ENCODE peak calls at places on chromosomes 7 and 10, in ten cellular contexts. One of them, this sample, is unnamed.

GRCh38 chr7:138738551-138739335 is 37.6 kb upstream of the SVOPL start:
- DNase-seq in H54: peak
- DNase-seq in NCI-H1436: peak
- DNase-seq in AG04449: peak
- DNase-seq in Ammon's horn: peak
- DNase-seq in left colon: peak
- DNase-seq in amygdala: peak
- DNase-seq in D341Med: peak
- DNase-seq in NCI-H2029: peak
- DNase-seq in stimulated activated CD4-positive, alpha-beta T cell treated with anti-CD3 and anti-CD28 coated beads, Interleukin-4, amount 100 ng/mL, for 4 hours: peak
- DNase-seq in this sample: peak

GRCh38 chr10:80132299-80133139 is at the start of gene PLAC9:
- DNase-seq in H54: no peak
- DNase-seq in NCI-H1436: no peak
- DNase-seq in AG04449: no peak
- DNase-seq in Ammon's horn: no peak
- DNase-seq in left colon: no peak
- DNase-seq in amygdala: no peak
- DNase-seq in D341Med: no peak
- DNase-seq in NCI-H2029: no peak
- DNase-seq in stimulated activated CD4-positive, alpha-beta T cell treated with anti-CD3 and anti-CD28 coated beads, Interleukin-4, amount 100 ng/mL, for 4 hours: no peak
- DNase-seq in this sample: no peak

GRCh38 chr7:10720042-10720441 is 253.6 kb upstream of the PHF14 start:
- DNase-seq in H54: no peak
- DNase-seq in NCI-H1436: no peak
- DNase-seq in AG04449: no peak
- DNase-seq in Ammon's horn: no peak
- DNase-seq in left colon: no peak
- DNase-seq in amygdala: no peak
- DNase-seq in D341Med: no peak
- DNase-seq in NCI-H2029: no peak
- DNase-seq in stimulated activated CD4-positive, alpha-beta T cell treated with anti-CD3 and anti-CD28 coated beads, Interleukin-4, amount 100 ng/mL, for 4 hours: no peak
- DNase-seq in this sample: no peak

GRCh38 chr7:22587322-22587721 is 87.3 kb upstream of the STEAP1B start:
- DNase-seq in H54: no peak
- DNase-seq in NCI-H1436: no peak
- DNase-seq in AG04449: no peak
- DNase-seq in Ammon's horn: no peak
- DNase-seq in left colon: no peak
- DNase-seq in amygdala: no peak
- DNase-seq in D341Med: no peak
- DNase-seq in NCI-H2029: no peak
- DNase-seq in stimulated activated CD4-positive, alpha-beta T cell treated with anti-CD3 and anti-CD28 coated beads, Interleukin-4, amount 100 ng/mL, for 4 hours: no peak
- DNase-seq in this sample: no peak

GRCh38 chr7:139592801-139593461 is 69.4 kb downstream of the CLEC2L start:
- DNase-seq in H54: no peak
- DNase-seq in NCI-H1436: no peak
- DNase-seq in AG04449: no peak
- DNase-seq in Ammon's horn: no peak
- DNase-seq in left colon: no peak
- DNase-seq in amygdala: no peak
- DNase-seq in D341Med: no peak
- DNase-seq in NCI-H2029: no peak
- DNase-seq in stimulated activated CD4-positive, alpha-beta T cell treated with anti-CD3 and anti-CD28 coated beads, Interleukin-4, amount 100 ng/mL, for 4 hours: no peak
- DNase-seq in this sample: no peak

GRCh38 chr10:83289373-83289772 is 849.9 kb upstream of the GHITM start:
- DNase-seq in H54: no peak
- DNase-seq in NCI-H1436: no peak
- DNase-seq in AG04449: no peak
- DNase-seq in Ammon's horn: no peak
- DNase-seq in left colon: no peak
- DNase-seq in amygdala: no peak
- DNase-seq in D341Med: no peak
- DNase-seq in NCI-H2029: no peak
- DNase-seq in stimulated activated CD4-positive, alpha-beta T cell treated with anti-CD3 and anti-CD28 coated beads, Interleukin-4, amount 100 ng/mL, for 4 hours: no peak
- DNase-seq in this sample: no peak

GRCh38 chr7:98137826-98138151 is 31.1 kb downstream of the LMTK2 start:
- DNase-seq in H54: no peak
- DNase-seq in NCI-H1436: no peak
- DNase-seq in AG04449: no peak
- DNase-seq in Ammon's horn: peak
- DNase-seq in left colon: no peak
- DNase-seq in amygdala: no peak
- DNase-seq in D341Med: no peak
- DNase-seq in NCI-H2029: no peak
- DNase-seq in stimulated activated CD4-positive, alpha-beta T cell treated with anti-CD3 and anti-CD28 coated beads, Interleukin-4, amount 100 ng/mL, for 4 hours: no peak
- DNase-seq in this sample: peak

GRCh38 chr7:22895491-22895890 is 72.8 kb upstream of the TOMM7 start:
- DNase-seq in H54: no peak
- DNase-seq in NCI-H1436: no peak
- DNase-seq in AG04449: peak
- DNase-seq in Ammon's horn: no peak
- DNase-seq in left colon: no peak
- DNase-seq in amygdala: no peak
- DNase-seq in D341Med: no peak
- DNase-seq in NCI-H2029: no peak
- DNase-seq in stimulated activated CD4-positive, alpha-beta T cell treated with anti-CD3 and anti-CD28 coated beads, Interleukin-4, amount 100 ng/mL, for 4 hours: no peak
- DNase-seq in this sample: no peak

GRCh38 chr10:11149499-11149898 is 131.8 kb downstream of the CELF2 start:
- DNase-seq in H54: no peak
- DNase-seq in NCI-H1436: no peak
- DNase-seq in AG04449: no peak
- DNase-seq in Ammon's horn: no peak
- DNase-seq in left colon: no peak
- DNase-seq in amygdala: no peak
- DNase-seq in D341Med: no peak
- DNase-seq in NCI-H2029: no peak
- DNase-seq in stimulated activated CD4-positive, alpha-beta T cell treated with anti-CD3 and anti-CD28 coated beads, Interleukin-4, amount 100 ng/mL, for 4 hours: no peak
- DNase-seq in this sample: no peak

GRCh38 chr7:2114926-2115738 is 117.6 kb downstream of the MAD1L1 start:
- DNase-seq in H54: no peak
- DNase-seq in NCI-H1436: no peak
- DNase-seq in AG04449: no peak
- DNase-seq in Ammon's horn: no peak
- DNase-seq in left colon: no peak
- DNase-seq in amygdala: no peak
- DNase-seq in D341Med: no peak
- DNase-seq in NCI-H2029: no peak
- DNase-seq in stimulated activated CD4-positive, alpha-beta T cell treated with anti-CD3 and anti-CD28 coated beads, Interleukin-4, amount 100 ng/mL, for 4 hours: no peak
- DNase-seq in this sample: no peak

GRCh38 chr7:115300228-115300870 is 378.5 kb downstream of the MDFIC start:
- DNase-seq in H54: no peak
- DNase-seq in NCI-H1436: no peak
- DNase-seq in AG04449: no peak
- DNase-seq in Ammon's horn: no peak
- DNase-seq in left colon: no peak
- DNase-seq in amygdala: no peak
- DNase-seq in D341Med: no peak
- DNase-seq in NCI-H2029: no peak
- DNase-seq in stimulated activated CD4-positive, alpha-beta T cell treated with anti-CD3 and anti-CD28 coated beads, Interleukin-4, amount 100 ng/mL, for 4 hours: no peak
- DNase-seq in this sample: no peak

GRCh38 chr10:43221419-43222293 is 45.2 kb downstream of the RASGEF1A start:
- DNase-seq in H54: no peak
- DNase-seq in NCI-H1436: no peak
- DNase-seq in AG04449: no peak
- DNase-seq in Ammon's horn: no peak
- DNase-seq in left colon: peak
- DNase-seq in amygdala: no peak
- DNase-seq in D341Med: no peak
- DNase-seq in NCI-H2029: no peak
- DNase-seq in stimulated activated CD4-positive, alpha-beta T cell treated with anti-CD3 and anti-CD28 coated beads, Interleukin-4, amount 100 ng/mL, for 4 hours: no peak
- DNase-seq in this sample: peak

GRCh38 chr10:100828744-100829102 is 83.3 kb downstream of the PAX2 start:
- DNase-seq in H54: no peak
- DNase-seq in NCI-H1436: no peak
- DNase-seq in AG04449: no peak
- DNase-seq in Ammon's horn: no peak
- DNase-seq in left colon: no peak
- DNase-seq in amygdala: no peak
- DNase-seq in D341Med: peak
- DNase-seq in NCI-H2029: no peak
- DNase-seq in stimulated activated CD4-positive, alpha-beta T cell treated with anti-CD3 and anti-CD28 coated beads, Interleukin-4, amount 100 ng/mL, for 4 hours: peak
- DNase-seq in this sample: no peak

GRCh38 chr7:24038993-24039392 is 245.0 kb upstream of the NPY start:
- DNase-seq in H54: no peak
- DNase-seq in NCI-H1436: peak
- DNase-seq in AG04449: no peak
- DNase-seq in Ammon's horn: peak
- DNase-seq in left colon: no peak
- DNase-seq in amygdala: no peak
- DNase-seq in D341Med: no peak
- DNase-seq in NCI-H2029: no peak
- DNase-seq in stimulated activated CD4-positive, alpha-beta T cell treated with anti-CD3 and anti-CD28 coated beads, Interleukin-4, amount 100 ng/mL, for 4 hours: no peak
- DNase-seq in this sample: no peak

GRCh38 chr10:75165684-75166622 is 44.6 kb upstream of the VDAC2 start:
- DNase-seq in H54: no peak
- DNase-seq in NCI-H1436: no peak
- DNase-seq in AG04449: no peak
- DNase-seq in Ammon's horn: no peak
- DNase-seq in left colon: no peak
- DNase-seq in amygdala: no peak
- DNase-seq in D341Med: no peak
- DNase-seq in NCI-H2029: no peak
- DNase-seq in stimulated activated CD4-positive, alpha-beta T cell treated with anti-CD3 and anti-CD28 coated beads, Interleukin-4, amount 100 ng/mL, for 4 hours: no peak
- DNase-seq in this sample: no peak

GRCh38 chr7:95687759-95688343 is 84.5 kb upstream of the DYNC1I1 start:
- DNase-seq in H54: no peak
- DNase-seq in NCI-H1436: peak
- DNase-seq in AG04449: no peak
- DNase-seq in Ammon's horn: peak
- DNase-seq in left colon: no peak
- DNase-seq in amygdala: no peak
- DNase-seq in D341Med: peak
- DNase-seq in NCI-H2029: no peak
- DNase-seq in stimulated activated CD4-positive, alpha-beta T cell treated with anti-CD3 and anti-CD28 coated beads, Interleukin-4, amount 100 ng/mL, for 4 hours: no peak
- DNase-seq in this sample: no peak

GRCh38 chr10:106175760-106176377 is 988.6 kb downstream of the SORCS1 start:
- DNase-seq in H54: no peak
- DNase-seq in NCI-H1436: no peak
- DNase-seq in AG04449: no peak
- DNase-seq in Ammon's horn: peak
- DNase-seq in left colon: no peak
- DNase-seq in amygdala: no peak
- DNase-seq in D341Med: no peak
- DNase-seq in NCI-H2029: no peak
- DNase-seq in stimulated activated CD4-positive, alpha-beta T cell treated with anti-CD3 and anti-CD28 coated beads, Interleukin-4, amount 100 ng/mL, for 4 hours: no peak
- DNase-seq in this sample: no peak

GRCh38 chr7:16564909-16565426 is 38.3 kb downstream of the LRRC72 start:
- DNase-seq in H54: peak
- DNase-seq in NCI-H1436: peak
- DNase-seq in AG04449: peak
- DNase-seq in Ammon's horn: peak
- DNase-seq in left colon: no peak
- DNase-seq in amygdala: no peak
- DNase-seq in D341Med: peak
- DNase-seq in NCI-H2029: peak
- DNase-seq in stimulated activated CD4-positive, alpha-beta T cell treated with anti-CD3 and anti-CD28 coated beads, Interleukin-4, amount 100 ng/mL, for 4 hours: no peak
- DNase-seq in this sample: no peak

GRCh38 chr10:29157321-29157720 is 131.5 kb upstream of the LYZL1 start:
- DNase-seq in H54: no peak
- DNase-seq in NCI-H1436: no peak
- DNase-seq in AG04449: no peak
- DNase-seq in Ammon's horn: peak
- DNase-seq in left colon: no peak
- DNase-seq in amygdala: no peak
- DNase-seq in D341Med: no peak
- DNase-seq in NCI-H2029: no peak
- DNase-seq in stimulated activated CD4-positive, alpha-beta T cell treated with anti-CD3 and anti-CD28 coated beads, Interleukin-4, amount 100 ng/mL, for 4 hours: no peak
- DNase-seq in this sample: no peak

GRCh38 chr7:75854233-75854632 is 24.6 kb upstream of the RHBDD2 start:
- DNase-seq in H54: no peak
- DNase-seq in NCI-H1436: no peak
- DNase-seq in AG04449: no peak
- DNase-seq in Ammon's horn: no peak
- DNase-seq in left colon: no peak
- DNase-seq in amygdala: no peak
- DNase-seq in D341Med: no peak
- DNase-seq in NCI-H2029: no peak
- DNase-seq in stimulated activated CD4-positive, alpha-beta T cell treated with anti-CD3 and anti-CD28 coated beads, Interleukin-4, amount 100 ng/mL, for 4 hours: no peak
- DNase-seq in this sample: no peak

GRCh38 chr10:102604379-102604960 is 39.8 kb upstream of the TRIM8 start:
- DNase-seq in H54: peak
- DNase-seq in NCI-H1436: no peak
- DNase-seq in AG04449: no peak
- DNase-seq in Ammon's horn: no peak
- DNase-seq in left colon: no peak
- DNase-seq in amygdala: no peak
- DNase-seq in D341Med: no peak
- DNase-seq in NCI-H2029: no peak
- DNase-seq in stimulated activated CD4-positive, alpha-beta T cell treated with anti-CD3 and anti-CD28 coated beads, Interleukin-4, amount 100 ng/mL, for 4 hours: no peak
- DNase-seq in this sample: no peak

GRCh38 chr10:88110355-88110754 is 246.9 kb downstream of the PTEN start:
- DNase-seq in H54: peak
- DNase-seq in NCI-H1436: no peak
- DNase-seq in AG04449: no peak
- DNase-seq in Ammon's horn: no peak
- DNase-seq in left colon: no peak
- DNase-seq in amygdala: no peak
- DNase-seq in D341Med: no peak
- DNase-seq in NCI-H2029: no peak
- DNase-seq in stimulated activated CD4-positive, alpha-beta T cell treated with anti-CD3 and anti-CD28 coated beads, Interleukin-4, amount 100 ng/mL, for 4 hours: no peak
- DNase-seq in this sample: no peak

GRCh38 chr7:99953649-99954048 is 22.2 kb downstream of the AZGP1 start:
- DNase-seq in H54: no peak
- DNase-seq in NCI-H1436: no peak
- DNase-seq in AG04449: no peak
- DNase-seq in Ammon's horn: no peak
- DNase-seq in left colon: no peak
- DNase-seq in amygdala: no peak
- DNase-seq in D341Med: no peak
- DNase-seq in NCI-H2029: peak
- DNase-seq in stimulated activated CD4-positive, alpha-beta T cell treated with anti-CD3 and anti-CD28 coated beads, Interleukin-4, amount 100 ng/mL, for 4 hours: no peak
- DNase-seq in this sample: peak

GRCh38 chr10:47458466-47459154 is 25.3 kb downstream of the ANXA8 start:
- DNase-seq in H54: peak
- DNase-seq in NCI-H1436: no peak
- DNase-seq in AG04449: peak
- DNase-seq in Ammon's horn: no peak
- DNase-seq in left colon: no peak
- DNase-seq in amygdala: no peak
- DNase-seq in D341Med: no peak
- DNase-seq in NCI-H2029: no peak
- DNase-seq in stimulated activated CD4-positive, alpha-beta T cell treated with anti-CD3 and anti-CD28 coated beads, Interleukin-4, amount 100 ng/mL, for 4 hours: no peak
- DNase-seq in this sample: no peak

GRCh38 chr7:71601840-71602239 is 469.9 kb downstream of the GALNT17 start:
- DNase-seq in H54: no peak
- DNase-seq in NCI-H1436: no peak
- DNase-seq in AG04449: no peak
- DNase-seq in Ammon's horn: no peak
- DNase-seq in left colon: no peak
- DNase-seq in amygdala: no peak
- DNase-seq in D341Med: no peak
- DNase-seq in NCI-H2029: no peak
- DNase-seq in stimulated activated CD4-positive, alpha-beta T cell treated with anti-CD3 and anti-CD28 coated beads, Interleukin-4, amount 100 ng/mL, for 4 hours: no peak
- DNase-seq in this sample: no peak

GRCh38 chr10:16870331-16870730 is 53.1 kb upstream of the RSU1 start:
- DNase-seq in H54: no peak
- DNase-seq in NCI-H1436: no peak
- DNase-seq in AG04449: no peak
- DNase-seq in Ammon's horn: no peak
- DNase-seq in left colon: no peak
- DNase-seq in amygdala: no peak
- DNase-seq in D341Med: no peak
- DNase-seq in NCI-H2029: no peak
- DNase-seq in stimulated activated CD4-positive, alpha-beta T cell treated with anti-CD3 and anti-CD28 coated beads, Interleukin-4, amount 100 ng/mL, for 4 hours: no peak
- DNase-seq in this sample: no peak

GRCh38 chr10:98536551-98536950 is 89.8 kb upstream of the HPS1 start:
- DNase-seq in H54: no peak
- DNase-seq in NCI-H1436: no peak
- DNase-seq in AG04449: peak
- DNase-seq in Ammon's horn: no peak
- DNase-seq in left colon: peak
- DNase-seq in amygdala: no peak
- DNase-seq in D341Med: no peak
- DNase-seq in NCI-H2029: peak
- DNase-seq in stimulated activated CD4-positive, alpha-beta T cell treated with anti-CD3 and anti-CD28 coated beads, Interleukin-4, amount 100 ng/mL, for 4 hours: no peak
- DNase-seq in this sample: no peak

GRCh38 chr10:58741673-58742072 is 229.0 kb downstream of the BICC1 start:
- DNase-seq in H54: no peak
- DNase-seq in NCI-H1436: no peak
- DNase-seq in AG04449: no peak
- DNase-seq in Ammon's horn: no peak
- DNase-seq in left colon: no peak
- DNase-seq in amygdala: no peak
- DNase-seq in D341Med: no peak
- DNase-seq in NCI-H2029: no peak
- DNase-seq in stimulated activated CD4-positive, alpha-beta T cell treated with anti-CD3 and anti-CD28 coated beads, Interleukin-4, amount 100 ng/mL, for 4 hours: no peak
- DNase-seq in this sample: no peak